ENCODE peak calls at places on chromosomes 5 and 9, in five cellular contexts. M, K, P, D and I are unnamed samples.

GRCh38 chr5:37774912-37775483 is 64.8 kb downstream of the GDNF start:
- DNase-seq in M (peak; percentile 21), K (no peak), P (no peak), D (peak; percentile 13), I (no peak)

GRCh38 chr5:39605145-39605544 is 180.4 kb upstream of the DAB2 start:
- DNase-seq in M (no peak), K (no peak), P (no peak), D (no peak), I (no peak)

GRCh38 chr5:99331061-99331460 is 402.3 kb upstream of the CHD1 start:
- DNase-seq in M (no peak), K (no peak), P (no peak), D (no peak), I (no peak)

GRCh38 chr9:101028346-101029299 is at the start of gene PLPPR1:
- DNase-seq in M (no peak), K (no peak), P (peak; percentile 77), D (peak; percentile 44), I (peak; percentile 74)

GRCh38 chr5:35884125-35884788 is 27.6 kb downstream of the IL7R start:
- DNase-seq in M (peak; percentile 90), K (no peak), P (no peak), D (no peak), I (no peak)

GRCh38 chr9:127180457-127181314 is 58.3 kb upstream of the ANGPTL2 start:
- DNase-seq in M (no peak), K (no peak), P (peak; percentile 36), D (no peak), I (no peak)

GRCh38 chr9:99085949-99086948 is 18.7 kb upstream of the TGFBR1 start:
- DNase-seq in M (no peak), K (no peak), P (no peak), D (no peak), I (no peak)

GRCh38 chr5:169735913-169736312 is 98.8 kb downstream of the DOCK2 start:
- DNase-seq in M (no peak), K (no peak), P (no peak), D (no peak), I (no peak)

GRCh38 chr5:17241635-17242034 is 24.2 kb downstream of the BASP1 start:
- DNase-seq in M (no peak), K (no peak), P (no peak), D (no peak), I (no peak)
- H3K27ac ChIP-seq in M (no peak overlapping the region), K (no peak overlapping the region), P (no peak overlapping the region), D (no peak overlapping the region), I (no peak overlapping the region)

DNA sequence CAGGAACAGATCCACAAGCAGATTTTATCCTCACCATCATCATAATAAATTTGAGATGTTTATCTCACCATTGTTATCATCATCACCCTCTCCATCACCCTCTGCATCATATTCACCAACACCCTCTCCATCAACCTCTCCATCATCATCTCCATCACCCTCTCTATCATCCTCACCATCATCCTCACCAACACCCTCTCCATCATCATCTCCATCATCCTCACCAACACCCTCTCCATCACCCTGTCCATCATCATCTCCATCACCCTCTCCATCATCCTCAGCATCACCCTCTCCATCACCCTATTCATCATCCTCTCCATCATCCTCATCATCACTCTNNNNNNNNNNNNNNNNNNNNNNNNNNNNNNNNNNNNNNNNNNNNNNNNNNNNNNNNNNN is 567.0 kb upstream of the SGCD start:
- DNase-seq in M (no peak), K (no peak), P (no peak), D (no peak), I (no peak)
- H3K27ac ChIP-seq in M (no peak overlapping the region), K (no peak overlapping the region), P (no peak overlapping the region), D (no peak overlapping the region), I (no peak overlapping the region)

GRCh38 chr5:111668713-111669112 is 88.3 kb downstream of the NREP start:
- DNase-seq in M (peak; percentile 21), K (no peak), P (no peak), D (no peak), I (no peak)

GRCh38 chr5:111667128-111667756 is 89.8 kb downstream of the NREP start:
- DNase-seq in M (no peak), K (no peak), P (no peak), D (no peak), I (no peak)

GRCh38 chr5:111673896-111674626 is 82.9 kb downstream of the NREP start:
- DNase-seq in M (no peak), K (no peak), P (no peak), D (no peak), I (no peak)

GRCh38 chr5:111672126-111672525 is 84.9 kb downstream of the NREP start:
- DNase-seq in M (no peak), K (no peak), P (no peak), D (no peak), I (no peak)

DNA sequence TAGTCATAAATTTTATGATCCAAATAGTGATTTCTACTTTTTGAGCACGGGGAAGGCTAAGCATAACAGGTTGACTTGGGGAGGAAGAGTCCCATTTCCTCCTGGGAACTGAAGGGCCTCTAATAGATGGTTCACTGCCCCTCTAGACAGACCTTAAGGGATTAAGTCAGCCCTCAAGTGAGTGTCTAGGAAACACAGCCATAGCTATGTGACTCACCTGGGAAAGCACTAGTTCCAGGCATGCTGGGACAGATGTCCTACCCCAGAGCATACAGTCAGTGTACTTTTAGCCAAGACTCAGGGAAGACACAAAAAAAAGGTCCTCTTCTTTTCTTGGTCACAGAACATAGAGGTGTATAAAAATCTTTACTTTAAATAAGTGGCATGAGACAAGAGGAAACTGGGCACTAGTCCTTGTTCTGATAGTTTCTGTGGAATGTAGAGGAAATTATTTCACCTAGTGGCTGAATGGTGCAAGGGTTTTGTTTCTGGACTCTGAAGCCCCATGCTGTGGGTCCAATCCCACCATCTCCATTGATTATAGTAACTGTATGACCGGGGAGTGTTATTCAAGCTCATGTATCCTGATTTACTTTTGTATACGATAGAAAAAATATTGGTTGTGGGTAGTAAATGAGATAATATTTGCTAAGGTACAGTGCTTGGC is 86.0 kb downstream of the NREP start:
- DNase-seq in M (peak; percentile 69), K (no peak), P (no peak), D (no peak), I (no peak)
- H3K27ac ChIP-seq in M (peak overlapping the region; percentile 81), K (no peak overlapping the region), P (no peak overlapping the region), D (no peak overlapping the region), I (no peak overlapping the region)

GRCh38 chr5:178364326-178364675 is 131.7 kb upstream of the PHYKPL start:
- DNase-seq in M (no peak), K (no peak), P (no peak), D (no peak), I (no peak)
- H3K27ac ChIP-seq in M (no peak overlapping the region), K (no peak overlapping the region), P (no peak overlapping the region), D (no peak overlapping the region), I (no peak overlapping the region)

DNA sequence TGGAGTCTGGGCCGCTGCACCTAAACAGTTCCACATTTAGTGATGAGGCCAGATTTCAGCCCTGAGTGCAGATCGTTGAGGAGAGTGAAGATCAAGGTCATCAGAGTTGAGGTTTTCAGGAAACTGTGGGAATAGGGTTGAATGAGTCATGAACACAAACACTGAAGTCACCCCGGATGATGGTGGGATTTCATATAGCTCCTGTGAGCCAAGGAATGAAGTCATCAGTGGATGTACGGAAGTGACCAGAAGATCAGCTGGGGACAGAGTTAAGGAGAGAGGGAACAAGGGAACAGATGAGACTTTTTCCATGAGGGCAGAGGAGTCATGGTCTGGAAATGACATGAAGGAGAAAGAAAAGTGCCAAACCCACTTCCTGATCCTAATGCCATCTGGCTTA is 36.5 kb downstream of the PALM2AKAP2 start:
- DNase-seq in M (peak; percentile 81), K (no peak), P (no peak), D (peak; percentile 51), I (no peak)
- H3K27ac ChIP-seq in M (no peak overlapping the region), K (no peak overlapping the region), P (no peak overlapping the region), D (no peak overlapping the region), I (peak overlapping the region; percentile 12)

GRCh38 chr9:18606831-18607230 is 132.9 kb downstream of the ADAMTSL1 start:
- DNase-seq in M (no peak), K (no peak), P (no peak), D (no peak), I (no peak)
- H3K27ac ChIP-seq in M (no peak overlapping the region), K (no peak overlapping the region), P (no peak overlapping the region), D (no peak overlapping the region), I (no peak overlapping the region)